ENCODE peak calls at places on chromosome X, in ten cellular contexts. One of them, this sample, is unnamed.

GRCh38 chrX:21658152-21658737 is at the start of gene KLHL34:
- DNase-seq in heart left ventricle: peak
- DNase-seq in NB4: no peak
- DNase-seq in A549: no peak
- DNase-seq in ovary: no peak
- DNase-seq in suprapubic skin: no peak
- DNase-seq in right lobe of liver: peak
- DNase-seq in uterus: no peak
- DNase-seq in upper lobe of left lung: no peak
- DNase-seq in endothelial cell of umbilical vein: no peak
- DNase-seq in this sample: no peak

GRCh38 chrX:150548684-150549083 is 19.7 kb upstream of the MTM1 start:
- DNase-seq in heart left ventricle: no peak
- DNase-seq in NB4: peak
- DNase-seq in A549: no peak
- DNase-seq in ovary: no peak
- DNase-seq in suprapubic skin: no peak
- DNase-seq in right lobe of liver: no peak
- DNase-seq in uterus: no peak
- DNase-seq in upper lobe of left lung: no peak
- DNase-seq in endothelial cell of umbilical vein: no peak
- DNase-seq in this sample: no peak

GRCh38 chrX:51336584-51336983 is 4.0 kb downstream of the NUDT10 start:
- DNase-seq in heart left ventricle: no peak
- DNase-seq in NB4: peak
- DNase-seq in A549: peak
- DNase-seq in ovary: peak
- DNase-seq in suprapubic skin: no peak
- DNase-seq in right lobe of liver: peak
- DNase-seq in uterus: no peak
- DNase-seq in upper lobe of left lung: no peak
- DNase-seq in endothelial cell of umbilical vein: peak
- DNase-seq in this sample: no peak

GRCh38 chrX:24759786-24760185 is 66.1 kb downstream of the POLA1 start:
- DNase-seq in heart left ventricle: no peak
- DNase-seq in NB4: no peak
- DNase-seq in A549: no peak
- DNase-seq in ovary: no peak
- DNase-seq in suprapubic skin: no peak
- DNase-seq in right lobe of liver: no peak
- DNase-seq in uterus: no peak
- DNase-seq in upper lobe of left lung: no peak
- DNase-seq in endothelial cell of umbilical vein: no peak
- DNase-seq in this sample: no peak

GRCh38 chrX:148043456-148043855 is 62.3 kb downstream of the FMR1NB start:
- DNase-seq in heart left ventricle: no peak
- DNase-seq in NB4: peak
- DNase-seq in A549: no peak
- DNase-seq in ovary: no peak
- DNase-seq in suprapubic skin: no peak
- DNase-seq in right lobe of liver: no peak
- DNase-seq in uterus: no peak
- DNase-seq in upper lobe of left lung: no peak
- DNase-seq in endothelial cell of umbilical vein: no peak
- DNase-seq in this sample: no peak

GRCh38 chrX:102976793-102977495 is 39.9 kb downstream of the RAB40AL start:
- DNase-seq in heart left ventricle: no peak
- DNase-seq in NB4: peak
- DNase-seq in A549: no peak
- DNase-seq in ovary: no peak
- DNase-seq in suprapubic skin: no peak
- DNase-seq in right lobe of liver: no peak
- DNase-seq in uterus: no peak
- DNase-seq in upper lobe of left lung: no peak
- DNase-seq in endothelial cell of umbilical vein: no peak
- DNase-seq in this sample: no peak

GRCh38 chrX:11667286-11667685 is 1.6 kb upstream of the ARHGAP6 start:
- DNase-seq in heart left ventricle: no peak
- DNase-seq in NB4: no peak
- DNase-seq in A549: no peak
- DNase-seq in ovary: no peak
- DNase-seq in suprapubic skin: no peak
- DNase-seq in right lobe of liver: no peak
- DNase-seq in uterus: no peak
- DNase-seq in upper lobe of left lung: no peak
- DNase-seq in endothelial cell of umbilical vein: no peak
- DNase-seq in this sample: no peak

GRCh38 chrX:150926304-150926703 is 27.8 kb upstream of the CD99L2 start:
- DNase-seq in heart left ventricle: no peak
- DNase-seq in NB4: no peak
- DNase-seq in A549: no peak
- DNase-seq in ovary: no peak
- DNase-seq in suprapubic skin: no peak
- DNase-seq in right lobe of liver: no peak
- DNase-seq in uterus: no peak
- DNase-seq in upper lobe of left lung: no peak
- DNase-seq in endothelial cell of umbilical vein: no peak
- DNase-seq in this sample: no peak

GRCh38 chrX:107777536-107777832 is at the start of gene NCBP2L:
- DNase-seq in heart left ventricle: no peak
- DNase-seq in NB4: no peak
- DNase-seq in A549: no peak
- DNase-seq in ovary: no peak
- DNase-seq in suprapubic skin: no peak
- DNase-seq in right lobe of liver: no peak
- DNase-seq in uterus: no peak
- DNase-seq in upper lobe of left lung: no peak
- DNase-seq in endothelial cell of umbilical vein: no peak
- DNase-seq in this sample: no peak

GRCh38 chrX:107776649-107777535 is 641 bp upstream of the NCBP2L start:
- DNase-seq in heart left ventricle: peak
- DNase-seq in NB4: peak
- DNase-seq in A549: peak
- DNase-seq in ovary: peak
- DNase-seq in suprapubic skin: peak
- DNase-seq in right lobe of liver: peak
- DNase-seq in uterus: peak
- DNase-seq in upper lobe of left lung: peak
- DNase-seq in endothelial cell of umbilical vein: peak
- DNase-seq in this sample: peak

GRCh38 chrX:107775000-107775733 is 420 bp downstream of the TSC22D3 start:
- DNase-seq in heart left ventricle: peak
- DNase-seq in NB4: no peak
- DNase-seq in A549: no peak
- DNase-seq in ovary: no peak
- DNase-seq in suprapubic skin: no peak
- DNase-seq in right lobe of liver: no peak
- DNase-seq in uterus: no peak
- DNase-seq in upper lobe of left lung: no peak
- DNase-seq in endothelial cell of umbilical vein: no peak
- DNase-seq in this sample: no peak

GRCh38 chrX:107773906-107774435 is 1.6 kb downstream of the TSC22D3 start:
- DNase-seq in heart left ventricle: no peak
- DNase-seq in NB4: no peak
- DNase-seq in A549: no peak
- DNase-seq in ovary: no peak
- DNase-seq in suprapubic skin: no peak
- DNase-seq in right lobe of liver: no peak
- DNase-seq in uterus: no peak
- DNase-seq in upper lobe of left lung: no peak
- DNase-seq in endothelial cell of umbilical vein: no peak
- DNase-seq in this sample: peak

GRCh38 chrX:107775734-107776511 is at the start of gene TSC22D3:
- DNase-seq in heart left ventricle: peak
- DNase-seq in NB4: peak
- DNase-seq in A549: peak
- DNase-seq in ovary: peak
- DNase-seq in suprapubic skin: peak
- DNase-seq in right lobe of liver: peak
- DNase-seq in uterus: peak
- DNase-seq in upper lobe of left lung: peak
- DNase-seq in endothelial cell of umbilical vein: peak
- DNase-seq in this sample: peak
- TF ChIP-seq POLR2A in heart left ventricle: peak
- TF ChIP-seq POLR2A in NB4: no peak
- TF ChIP-seq POLR2A in A549: no peak
- TF ChIP-seq POLR2A in ovary: peak
- TF ChIP-seq POLR2A in suprapubic skin: no peak
- TF ChIP-seq POLR2A in right lobe of liver: peak
- TF ChIP-seq POLR2A in uterus: peak
- TF ChIP-seq POLR2A in upper lobe of left lung: peak
- TF ChIP-seq POLR2A in endothelial cell of umbilical vein: no peak
- TF ChIP-seq POLR2A in this sample: no peak

GRCh38 chrX:70973221-70973620 is 42.3 kb upstream of the SLC7A3 start:
- DNase-seq in heart left ventricle: no peak
- DNase-seq in NB4: no peak
- DNase-seq in A549: no peak
- DNase-seq in ovary: no peak
- DNase-seq in suprapubic skin: no peak
- DNase-seq in right lobe of liver: no peak
- DNase-seq in uterus: no peak
- DNase-seq in upper lobe of left lung: no peak
- DNase-seq in endothelial cell of umbilical vein: no peak
- DNase-seq in this sample: no peak

GRCh38 chrX:70969635-70970481 is 39.0 kb upstream of the SLC7A3 start:
- DNase-seq in heart left ventricle: no peak
- DNase-seq in NB4: peak
- DNase-seq in A549: no peak
- DNase-seq in ovary: no peak
- DNase-seq in suprapubic skin: no peak
- DNase-seq in right lobe of liver: no peak
- DNase-seq in uterus: no peak
- DNase-seq in upper lobe of left lung: no peak
- DNase-seq in endothelial cell of umbilical vein: no peak
- DNase-seq in this sample: no peak

DNA sequence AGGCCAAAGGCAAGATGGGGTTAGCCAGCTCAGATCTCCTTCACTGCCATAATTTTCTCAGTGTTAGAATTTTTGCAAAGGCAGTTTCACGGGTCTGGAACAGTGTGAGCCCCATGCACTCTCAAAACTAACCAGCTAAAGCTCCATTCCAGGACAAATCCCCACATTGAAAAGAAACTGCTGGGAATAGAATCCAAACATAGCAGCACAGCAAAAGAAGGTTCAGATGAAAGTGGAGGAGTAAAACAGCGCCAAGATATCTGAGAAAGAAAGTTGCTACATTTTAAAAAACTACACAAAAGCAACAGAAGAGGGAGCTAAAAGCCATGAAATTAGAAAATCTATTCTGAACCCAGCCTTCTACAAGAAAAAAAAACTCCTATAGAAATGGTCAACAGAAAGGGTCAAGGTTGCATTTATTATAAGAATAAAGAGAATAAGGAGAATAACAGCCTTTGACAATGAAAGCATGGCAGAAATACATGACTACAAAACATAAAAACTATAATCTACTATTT is 39.6 kb upstream of the SLC7A3 start:
- DNase-seq in heart left ventricle: no peak
- DNase-seq in NB4: peak
- DNase-seq in A549: peak
- DNase-seq in ovary: no peak
- DNase-seq in suprapubic skin: no peak
- DNase-seq in right lobe of liver: no peak
- DNase-seq in uterus: no peak
- DNase-seq in upper lobe of left lung: no peak
- DNase-seq in endothelial cell of umbilical vein: peak
- DNase-seq in this sample: no peak
- TF ChIP-seq CTCF in heart left ventricle: peak
- TF ChIP-seq CTCF in NB4: no peak
- TF ChIP-seq CTCF in A549: peak
- TF ChIP-seq CTCF in ovary: no peak
- TF ChIP-seq CTCF in suprapubic skin: no peak
- TF ChIP-seq CTCF in right lobe of liver: peak
- TF ChIP-seq CTCF in uterus: peak
- TF ChIP-seq CTCF in upper lobe of left lung: no peak
- TF ChIP-seq CTCF in endothelial cell of umbilical vein: no peak
- TF ChIP-seq CTCF in this sample: no peak

DNA sequence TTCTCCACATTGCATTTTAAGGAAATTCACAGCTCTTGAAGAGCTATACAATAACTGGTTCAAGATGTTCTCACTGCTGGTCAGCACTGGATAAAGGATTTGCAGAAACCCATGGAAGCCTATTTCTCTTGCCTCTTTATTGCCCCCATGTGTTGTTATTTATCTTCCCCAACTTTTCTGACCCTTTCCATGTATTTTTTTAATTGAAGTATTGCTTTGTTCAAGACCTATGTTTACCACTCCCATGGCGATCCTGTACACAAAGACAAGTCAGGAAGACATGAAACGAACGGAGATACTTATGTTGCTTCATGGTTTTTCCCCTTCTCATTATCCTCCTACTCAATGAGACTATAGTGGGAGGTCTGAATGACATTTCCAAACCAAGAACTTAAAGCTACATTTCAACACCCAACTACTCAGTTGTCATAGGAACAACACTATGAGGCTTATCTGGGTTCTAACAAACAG is 566.4 kb upstream of the DIPK2B start:
- DNase-seq in heart left ventricle: no peak
- DNase-seq in NB4: peak
- DNase-seq in A549: peak
- DNase-seq in ovary: no peak
- DNase-seq in suprapubic skin: no peak
- DNase-seq in right lobe of liver: no peak
- DNase-seq in uterus: no peak
- DNase-seq in upper lobe of left lung: no peak
- DNase-seq in endothelial cell of umbilical vein: peak
- DNase-seq in this sample: no peak
- TF ChIP-seq POLR2A in heart left ventricle: no peak
- TF ChIP-seq POLR2A in NB4: peak
- TF ChIP-seq POLR2A in A549: no peak
- TF ChIP-seq POLR2A in ovary: no peak
- TF ChIP-seq POLR2A in suprapubic skin: no peak
- TF ChIP-seq POLR2A in right lobe of liver: no peak
- TF ChIP-seq POLR2A in uterus: no peak
- TF ChIP-seq POLR2A in upper lobe of left lung: no peak
- TF ChIP-seq POLR2A in endothelial cell of umbilical vein: no peak
- TF ChIP-seq POLR2A in this sample: no peak

DNA sequence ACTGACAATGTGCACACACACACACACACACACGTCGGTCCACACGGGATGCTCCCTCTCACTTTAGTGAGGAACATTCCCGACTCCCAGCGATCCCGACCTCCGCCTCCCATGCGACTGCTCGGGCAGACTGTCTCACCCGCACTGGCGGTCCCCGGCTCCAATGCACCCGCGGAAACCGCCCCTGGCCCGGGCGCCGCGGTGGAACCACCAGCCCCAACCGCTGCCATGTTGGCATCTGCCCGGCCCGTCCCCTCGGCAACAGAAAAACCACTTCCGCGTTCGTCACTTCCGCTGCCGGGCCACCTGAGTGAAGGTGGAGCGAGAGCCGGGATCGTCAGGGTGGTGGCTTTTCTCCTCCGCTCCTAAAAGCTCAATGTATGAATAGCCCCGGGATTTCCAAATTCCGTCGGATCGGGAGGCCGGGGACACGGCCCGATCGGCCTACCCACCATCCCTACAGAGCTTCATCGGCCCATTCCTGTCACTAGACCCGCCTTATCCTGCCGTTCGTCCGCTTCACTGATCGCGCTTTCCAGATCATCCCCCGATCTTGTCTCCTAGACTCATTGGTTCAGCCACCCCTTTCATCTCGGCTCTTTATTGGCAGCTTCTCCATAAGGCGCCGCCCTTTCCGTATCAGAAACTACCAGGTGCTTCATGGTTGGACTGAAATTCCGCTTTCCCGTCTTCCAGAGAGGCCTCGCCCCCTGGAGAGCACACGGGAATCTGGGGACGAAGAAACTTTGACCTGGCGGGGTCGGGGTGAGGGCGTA is at the start of gene SLC35A2:
- DNase-seq in heart left ventricle: peak
- DNase-seq in NB4: peak
- DNase-seq in A549: peak
- DNase-seq in ovary: peak
- DNase-seq in suprapubic skin: peak
- DNase-seq in right lobe of liver: peak
- DNase-seq in uterus: peak
- DNase-seq in upper lobe of left lung: peak
- DNase-seq in endothelial cell of umbilical vein: peak
- DNase-seq in this sample: peak
- TF ChIP-seq CTCF in heart left ventricle: no peak
- TF ChIP-seq CTCF in NB4: no peak
- TF ChIP-seq CTCF in A549: no peak
- TF ChIP-seq CTCF in ovary: no peak
- TF ChIP-seq CTCF in suprapubic skin: no peak
- TF ChIP-seq CTCF in right lobe of liver: no peak
- TF ChIP-seq CTCF in uterus: no peak
- TF ChIP-seq CTCF in upper lobe of left lung: no peak
- TF ChIP-seq CTCF in endothelial cell of umbilical vein: no peak
- TF ChIP-seq CTCF in this sample: no peak